ENCODE peak calls at places on chromosomes 6 and 20, in eight cellular contexts. Y is cardiac septum, P is EL, M is NCI-H510A treated with DMSO at 0.1 percent for 48 hours, C is lung, F is AG10803, I is left cardiac atrium, H is HTR-8/SVneo. Q is an unnamed sample.

GRCh38 chr6:92681401-92681800 is 738.0 kb downstream of the EPHA7 start:
- DNase-seq in Y (no peak), P (no peak), M (no peak), C (no peak), F (no peak), I (no peak), H (no peak), Q (no peak)

GRCh38 chr6:96816182-96816888 is 20.9 kb downstream of the GPR63 start:
- DNase-seq in Y (no peak), P (no peak), M (no peak), C (no peak), F (no peak), I (no peak), H (no peak), Q (no peak)

GRCh38 chr6:45791600-45792168 is 224.0 kb downstream of the CLIC5 start:
- DNase-seq in Y (no peak), P (peak), M (no peak), C (no peak), F (peak), I (no peak), H (peak), Q (peak)

GRCh38 chr6:112691289-112691688 is 344.2 kb downstream of the RFPL4B start:
- DNase-seq in Y (no peak), P (peak), M (no peak), C (no peak), F (peak), I (no peak), H (peak), Q (peak)

GRCh38 chr6:11486486-11486885 is 51.1 kb upstream of the TMEM170B start:
- DNase-seq in Y (no peak), P (no peak), M (no peak), C (no peak), F (no peak), I (no peak), H (no peak), Q (peak)

GRCh38 chr6:135922170-135922569 is 70.7 kb downstream of the PDE7B start:
- DNase-seq in Y (no peak), P (peak), M (no peak), C (no peak), F (peak), I (no peak), H (peak), Q (peak)

GRCh38 chr20:3764659-3765058 is 2.9 kb downstream of the ADISSP start:
- DNase-seq in Y (no peak), P (no peak), M (no peak), C (no peak), F (no peak), I (peak), H (no peak), Q (no peak)

GRCh38 chr6:56683882-56684281 is 41.2 kb upstream of the DST start:
- DNase-seq in Y (no peak), P (peak), M (peak), C (no peak), F (peak), I (no peak), H (peak), Q (peak)

GRCh38 chr6:73579851-73580246 is 59.0 kb upstream of the EEF1A1 start:
- DNase-seq in Y (no peak), P (peak), M (no peak), C (peak), F (peak), I (peak), H (no peak), Q (peak)

GRCh38 chr6:170224694-170225660 is 65.9 kb downstream of the DLL1 start:
- DNase-seq in Y (peak), P (peak), M (peak), C (no peak), F (no peak), I (no peak), H (peak), Q (peak)

GRCh38 chr20:38303908-38304379 is at the start of gene BPI:
- DNase-seq in Y (peak), P (no peak), M (no peak), C (peak), F (peak), I (no peak), H (no peak), Q (peak)

GRCh38 chr6:158660331-158660730 is 10.5 kb downstream of the SYTL3 start:
- DNase-seq in Y (no peak), P (peak), M (peak), C (no peak), F (peak), I (no peak), H (no peak), Q (peak)

GRCh38 chr20:11553603-11554002 is 364.1 kb upstream of the BTBD3 start:
- DNase-seq in Y (no peak), P (no peak), M (peak), C (no peak), F (peak), I (no peak), H (no peak), Q (peak)

GRCh38 chr20:37161830-37162549 is 17.1 kb upstream of the RPN2 start:
- DNase-seq in Y (no peak), P (no peak), M (no peak), C (no peak), F (peak), I (no peak), H (no peak), Q (no peak)

GRCh38 chr6:27332692-27333641 is 20.9 kb upstream of the POM121L2 start:
- DNase-seq in Y (no peak), P (peak), M (peak), C (no peak), F (peak), I (no peak), H (peak), Q (peak)

GRCh38 chr20:11890331-11891080 is 27.2 kb upstream of the BTBD3 start:
- DNase-seq in Y (peak), P (peak), M (peak), C (peak), F (peak), I (peak), H (peak), Q (peak)

GRCh38 chr6:25058387-25058786 is 122.6 kb upstream of the RIPOR2 start:
- DNase-seq in Y (no peak), P (no peak), M (no peak), C (no peak), F (no peak), I (no peak), H (no peak), Q (no peak)

GRCh38 chr6:33192105-33192646 is at the start of gene COL11A2:
- DNase-seq in Y (no peak), P (no peak), M (no peak), C (no peak), F (no peak), I (no peak), H (no peak), Q (no peak)

GRCh38 chr20:37347891-37348642 is 2.1 kb downstream of the SRC start:
- DNase-seq in Y (no peak), P (no peak), M (no peak), C (no peak), F (no peak), I (no peak), H (no peak), Q (no peak)

GRCh38 chr6:33314943-33315752 is 1.3 kb upstream of the TAPBP start:
- DNase-seq in Y (peak), P (peak), M (no peak), C (no peak), F (no peak), I (peak), H (no peak), Q (no peak)

GRCh38 chr20:58712116-58712822 is 19.7 kb downstream of the NPEPL1 start:
- DNase-seq in Y (no peak), P (no peak), M (no peak), C (no peak), F (no peak), I (no peak), H (no peak), Q (no peak)

GRCh38 chr6:165232277-165232654 is 77.1 kb downstream of the C6orf118 start:
- DNase-seq in Y (no peak), P (no peak), M (no peak), C (no peak), F (no peak), I (no peak), H (no peak), Q (no peak)

GRCh38 chr20:10672579-10673127 is 1.1 kb downstream of the JAG1 start:
- DNase-seq in Y (peak), P (peak), M (peak), C (peak), F (peak), I (peak), H (peak), Q (peak)

GRCh38 chr20:32077192-32077591 is 25.1 kb downstream of the HCK start:
- DNase-seq in Y (no peak), P (no peak), M (no peak), C (no peak), F (no peak), I (no peak), H (no peak), Q (no peak)

GRCh38 chr20:45407067-45407745 is 883 bp upstream of the DBNDD2 start:
- DNase-seq in Y (peak), P (peak), M (no peak), C (no peak), F (peak), I (peak), H (peak), Q (no peak)

GRCh38 chr6:9504191-9504590 is 910.7 kb downstream of the TFAP2A start:
- DNase-seq in Y (no peak), P (no peak), M (no peak), C (no peak), F (no peak), I (no peak), H (no peak), Q (no peak)

GRCh38 chr6:129370268-129370916 is 339.6 kb downstream of the ARHGAP18 start:
- DNase-seq in Y (no peak), P (peak), M (peak), C (no peak), F (peak), I (no peak), H (peak), Q (peak)

GRCh38 chr6:143301204-143301603 is 149.3 kb downstream of the ADAT2 start:
- DNase-seq in Y (no peak), P (no peak), M (no peak), C (no peak), F (no peak), I (no peak), H (no peak), Q (no peak)

GRCh38 chr6:99545442-99545841 is 23.0 kb downstream of the CCNC start:
- DNase-seq in Y (no peak), P (no peak), M (no peak), C (no peak), F (no peak), I (no peak), H (no peak), Q (no peak)

GRCh38 chr6:158411998-158412397 is 99.7 kb downstream of the TULP4 start:
- DNase-seq in Y (no peak), P (peak), M (no peak), C (no peak), F (no peak), I (no peak), H (no peak), Q (peak)